ENCODE peak calls at places on chromosomes 13 and 19, in five cellular contexts. Y, C, R, H and A are unnamed samples. For H3K4me1, the result is how much of the 10 kb centered on the place peaks cover.

GRCh38 chr19:29247051-29247450 is 34.1 kb upstream of the UQCRFS1 start:
- DNase-seq in Y (no peak), C (no peak), R (no peak), H (no peak), A (no peak)

GRCh38 chr19:35246466-35247096 is 2.2 kb upstream of the LSR start:
- DNase-seq in Y (no peak), C (no peak), R (no peak), H (peak), A (no peak)

GRCh38 chr13:46578590-46578975 is 25.6 kb downstream of the LRCH1 start:
- DNase-seq in Y (no peak), C (no peak), R (no peak), H (no peak), A (no peak)

GRCh38 chr19:20925481-20925880 is 2.4 kb downstream of the ZNF85 start:
- DNase-seq in Y (no peak), C (no peak), R (no peak), H (no peak), A (no peak)

GRCh38 chr19:54189668-54190502 is 505 bp upstream of the MBOAT7 start:
- DNase-seq in Y (peak), C (peak), R (peak), H (peak), A (peak)

GRCh38 chr19:51837145-51837544 is 42.2 kb downstream of the FPR3 start:
- DNase-seq in Y (no peak), C (no peak), R (no peak), H (no peak), A (no peak)

GRCh38 chr19:18999016-18999758 is 34.1 kb downstream of the SUGP2 start:
- DNase-seq in Y (no peak), C (no peak), R (no peak), H (no peak), A (no peak)

GRCh38 chr19:48836089-48837017 is at the start of gene HSD17B14:
- DNase-seq in Y (peak), C (no peak), R (peak), H (peak), A (no peak)

GRCh38 chr13:48096670-48097069 is 1.8 kb upstream of the MED4 start:
- DNase-seq in Y (no peak), C (no peak), R (no peak), H (no peak), A (no peak)

GRCh38 chr19:36916991-36917390 is 859 bp downstream of the ZNF568 start:
- DNase-seq in Y (peak), C (no peak), R (no peak), H (no peak), A (no peak)

GRCh38 chr19:16461630-16462051 is 10.1 kb downstream of the EPS15L1 start:
- DNase-seq in Y (no peak), C (no peak), R (no peak), H (no peak), A (peak)

DNA sequence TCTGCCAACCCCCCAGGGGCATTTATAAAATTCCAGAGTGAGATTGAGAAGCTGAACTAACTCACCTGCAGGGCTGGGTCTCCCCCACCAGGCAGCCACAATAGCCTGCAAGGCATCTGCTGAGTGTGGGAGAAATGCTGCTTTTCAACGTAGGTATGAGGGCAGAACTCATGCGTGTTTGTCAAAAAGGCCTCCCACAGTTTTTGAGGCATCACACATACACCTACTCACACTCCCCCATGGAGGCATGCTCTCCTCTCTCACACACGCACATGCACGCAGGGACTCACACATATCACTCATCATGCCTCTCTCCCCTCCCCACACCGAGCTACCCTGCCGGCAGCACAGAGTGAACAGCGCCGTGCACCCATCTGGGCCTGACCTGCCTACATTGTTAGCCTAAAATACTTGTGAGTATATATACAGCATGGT is 390.5 kb downstream of the FGF9 start:
- DNase-seq in Y (no peak), C (peak), R (no peak), H (no peak), A (no peak)
- H3K27ac ChIP-seq in Y (no peak), C (peak), R (no peak), H (peak), A (no peak)

GRCh38 chr13:96297360-96297759 is 207.5 kb downstream of the HS6ST3 start:
- DNase-seq in Y (no peak), C (no peak), R (no peak), H (no peak), A (no peak)
- H3K4me1 ChIP-seq in Y (under half), C (under half), R (under half), H (under half), A (under half)

DNA sequence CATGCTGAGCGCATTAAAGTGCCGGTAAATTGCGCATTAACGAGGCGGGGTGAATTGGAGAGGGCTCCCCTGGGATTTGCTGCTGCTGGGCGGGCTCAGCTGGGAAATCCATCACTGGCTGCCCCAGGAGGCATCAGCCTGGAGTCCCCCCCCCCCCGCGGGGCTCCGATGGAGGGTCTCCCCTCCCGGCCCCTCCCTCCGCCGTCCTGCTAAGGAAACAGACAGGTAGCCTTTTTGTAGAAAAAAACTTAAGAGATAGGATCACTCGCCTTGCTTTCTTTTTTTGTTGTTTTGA is 6.8 kb downstream of the TLE6 start:
- DNase-seq in Y (no peak), C (no peak), R (peak), H (no peak), A (no peak)
- H3K27ac ChIP-seq in Y (no peak), C (no peak), R (peak), H (peak), A (peak)

GRCh38 chr19:6233051-6233826 is 46.5 kb downstream of the MLLT1 start:
- DNase-seq in Y (no peak), C (no peak), R (no peak), H (no peak), A (peak)

GRCh38 chr19:6236310-6237291 is 43.2 kb downstream of the MLLT1 start:
- DNase-seq in Y (no peak), C (no peak), R (no peak), H (no peak), A (no peak)

GRCh38 chr19:6234527-6234926 is 45.2 kb downstream of the MLLT1 start:
- DNase-seq in Y (no peak), C (no peak), R (no peak), H (no peak), A (no peak)

GRCh38 chr19:6233827-6234511 is 45.8 kb downstream of the MLLT1 start:
- DNase-seq in Y (no peak), C (no peak), R (no peak), H (no peak), A (no peak)

DNA sequence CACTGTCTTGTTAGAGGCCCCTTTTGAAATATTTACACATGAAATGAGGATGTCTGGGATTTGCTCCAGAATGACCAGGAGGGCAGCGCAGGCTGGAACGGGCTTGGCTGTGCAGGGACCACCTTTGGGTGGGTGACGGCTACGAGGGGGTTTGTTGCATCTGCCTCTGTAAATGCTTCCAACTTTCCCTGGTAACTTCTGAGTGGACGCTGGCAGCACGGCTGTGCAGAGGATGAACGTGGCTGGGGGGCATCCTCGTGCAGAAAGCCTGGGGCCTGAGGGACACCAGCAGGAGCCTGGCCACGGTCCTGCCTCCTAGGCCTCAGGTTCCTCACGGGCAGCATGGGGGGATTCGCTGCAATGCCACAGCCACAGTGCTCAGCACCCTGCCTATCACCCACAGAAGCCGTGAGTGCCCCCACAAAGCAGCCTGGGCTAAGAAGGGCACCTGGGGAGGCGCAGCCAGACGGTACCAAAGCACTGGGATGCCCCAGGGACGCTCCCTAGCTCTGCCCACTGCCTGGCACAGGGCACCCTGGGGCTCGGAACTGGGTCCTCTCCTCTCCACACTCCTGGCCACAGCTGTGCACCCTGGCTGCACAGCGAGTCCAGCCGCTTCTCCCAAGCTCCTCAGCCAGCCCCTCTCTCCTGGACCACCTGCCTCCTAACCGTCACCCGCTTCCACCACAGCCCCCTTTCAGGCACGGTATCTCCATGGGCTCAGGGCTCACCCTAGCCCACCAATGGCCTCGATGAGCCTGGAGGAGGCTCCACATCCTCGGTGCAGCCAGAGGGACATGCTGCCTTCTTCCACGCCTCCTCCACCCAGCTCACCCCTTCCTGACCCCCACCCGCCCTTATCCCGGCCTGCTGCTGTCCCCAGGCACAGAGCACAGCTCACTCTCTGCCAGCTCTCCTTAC is 44.5 kb downstream of the MLLT1 start:
- DNase-seq in Y (no peak), C (no peak), R (no peak), H (no peak), A (no peak)
- H3K4me1 ChIP-seq in Y (under half), C (under half), R (under half), H (under half), A (under half)